ENCODE peak calls at places on chromosomes 4 and X, in four cellular contexts. N is IMR-90, K is mesendoderm, I is H1. P is an unnamed sample.

GRCh38 chrX:127552571-127552970 is 499.6 kb downstream of the ACTRT1 start:
- DNase-seq in I (no peak), K (peak), N (no peak), P (no peak)

GRCh38 chrX:22122510-22122909 is 90.4 kb downstream of the PHEX start:
- DNase-seq in I (no peak), K (no peak), N (peak), P (no peak)

GRCh38 chrX:40267334-40268118 is 169.8 kb upstream of the BCOR start:
- DNase-seq in N (no peak), K (no peak), I (no peak), P (no peak)

GRCh38 chr4:121256346-121256745 is 92.2 kb upstream of the TNIP3 start:
- DNase-seq in N (peak), I (no peak), K (no peak), P (no peak)

GRCh38 chr4:52864816-52865215 is 2.7 kb downstream of the RASL11B start:
- DNase-seq in I (no peak), K (no peak), N (peak), P (no peak)

GRCh38 chr4:122668241-122668640 is 47.4 kb upstream of the IL21 start:
- DNase-seq in K (no peak), I (no peak), N (peak), P (no peak)

GRCh38 chr4:24808955-24809354 is 13.6 kb downstream of the SOD3 start:
- DNase-seq in N (no peak), K (no peak), I (no peak), P (no peak)

GRCh38 chr4:112532267-112532666 is 16.3 kb upstream of the NEUROG2 start:
- DNase-seq in K (no peak), I (no peak), N (peak), P (no peak)

GRCh38 chr4:6366581-6366980 is 96.9 kb downstream of the WFS1 start:
- DNase-seq in K (no peak), I (no peak), N (no peak), P (no peak)

GRCh38 chr4:140277576-140277975 is 95.9 kb upstream of the SCOC start:
- DNase-seq in K (no peak), I (no peak), N (peak), P (no peak)

GRCh38 chr4:12846368-12846767 is 637.8 kb downstream of the RAB28 start:
- DNase-seq in I (no peak), N (no peak), K (no peak), P (no peak)

GRCh38 chr4:82223715-82224114 is 150.1 kb downstream of the HNRNPD start:
- DNase-seq in K (peak), N (no peak), I (no peak), P (no peak)
- H3K4me3 ChIP-seq in K (no peak), N (no peak), I (no peak), P (no peak)

DNA sequence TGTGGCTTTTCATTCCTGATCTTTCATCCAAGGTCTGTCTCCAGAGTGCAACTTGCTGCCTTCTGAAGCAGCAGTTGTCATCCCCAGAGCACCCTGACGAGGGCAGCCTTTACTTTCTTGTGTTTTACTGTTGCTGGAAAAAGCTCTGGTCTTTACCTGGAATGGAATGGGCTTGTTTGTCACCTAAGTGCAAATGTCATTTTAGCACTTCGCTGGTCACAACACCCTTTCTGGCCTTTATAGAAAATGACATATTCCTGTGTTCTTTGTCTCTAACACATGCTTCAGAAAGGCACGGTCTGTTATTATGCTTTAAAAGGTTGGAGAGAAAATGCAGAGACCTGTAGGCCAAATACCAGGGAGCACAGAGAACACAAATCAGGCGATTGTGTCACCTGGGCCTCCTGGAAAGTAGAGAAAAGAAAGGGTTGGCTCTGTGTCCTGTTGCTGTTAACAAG is 332.7 kb upstream of the IGFBP7 start:
- DNase-seq in I (peak), N (peak), K (peak), P (peak)
- H3K23ac ChIP-seq in I (no peak), N (no peak), K (no peak), P (no peak)

GRCh38 chr4:147714575-147715401 is 17.1 kb upstream of the ARHGAP10 start:
- DNase-seq in N (peak), K (peak), I (no peak), P (no peak)
- H3K4me3 ChIP-seq in N (no peak), K (no peak), I (no peak), P (no peak)

GRCh38 chr4:142557220-142557801 is 288.8 kb downstream of the INPP4B start:
- DNase-seq in N (no peak), I (no peak), K (no peak), P (no peak)

GRCh38 chr4:142554412-142554811 is 291.7 kb downstream of the INPP4B start:
- DNase-seq in I (no peak), N (no peak), K (no peak), P (no peak)

GRCh38 chr4:142558851-142559250 is 287.2 kb downstream of the INPP4B start:
- DNase-seq in I (no peak), K (peak), N (peak), P (peak)

GRCh38 chr4:142556613-142557012 is 289.5 kb downstream of the INPP4B start:
- DNase-seq in K (no peak), N (no peak), I (no peak), P (no peak)

GRCh38 chr4:142556048-142556447 is 290.1 kb downstream of the INPP4B start:
- DNase-seq in N (no peak), I (no peak), K (no peak), P (no peak)
- H3K23ac ChIP-seq in N (no peak), I (no peak), K (no peak), P (no peak)

GRCh38 chrX:80485543-80485942 is 65.3 kb downstream of the TENT5D start:
- DNase-seq in I (no peak), N (no peak), K (no peak), P (no peak)
- H3K4me3 ChIP-seq in I (no peak), N (no peak), K (no peak), P (no peak)

GRCh38 chrX:24946369-24946768 is 69.4 kb downstream of the ARX start:
- DNase-seq in N (no peak), K (no peak), I (no peak), P (no peak)

GRCh38 chrX:24945009-24945408 is 70.8 kb downstream of the ARX start:
- DNase-seq in N (no peak), K (no peak), I (no peak), P (no peak)
- H3K23ac ChIP-seq in N (no peak), K (no peak), I (no peak), P (no peak)

GRCh38 chr4:2816401-2816954 is 23.6 kb downstream of the SH3BP2 start:
- DNase-seq in K (no peak), I (no peak), N (no peak), P (no peak)
- H3K4me3 ChIP-seq in K (no peak), I (no peak), N (no peak), P (no peak)

GRCh38 chr4:1855334-1856070 is 454 bp downstream of the LETM1 start:
- DNase-seq in I (peak), K (no peak), N (no peak), P (no peak)
- H3K23ac ChIP-seq in I (no peak), K (peak), N (peak), P (peak)

DNA sequence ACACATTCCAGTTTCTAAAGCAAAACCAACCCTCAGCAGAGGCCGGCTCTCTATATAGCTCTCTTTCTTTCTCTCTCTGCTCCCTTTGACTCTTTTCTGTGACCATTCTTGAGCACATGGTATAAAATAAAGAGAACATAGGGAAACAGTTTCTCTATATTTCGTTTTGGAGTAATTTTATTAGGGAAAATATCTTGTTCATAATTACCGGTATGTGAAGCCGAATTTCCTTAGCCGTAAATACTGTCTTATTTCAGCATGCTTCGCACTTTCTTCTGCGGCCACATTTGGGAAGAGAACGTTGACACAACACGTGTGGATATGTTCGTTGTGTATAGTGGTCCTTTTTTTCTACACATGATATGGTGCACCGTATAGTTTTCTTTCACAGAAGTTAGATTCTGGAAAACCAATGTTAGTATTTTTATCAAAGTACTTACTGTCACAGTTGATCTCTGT is 4.9 kb upstream of the LEF1 start:
- DNase-seq in N (no peak), I (no peak), K (no peak), P (no peak)
- H3K4me3 ChIP-seq in N (peak), I (peak), K (no peak), P (no peak)

DNA sequence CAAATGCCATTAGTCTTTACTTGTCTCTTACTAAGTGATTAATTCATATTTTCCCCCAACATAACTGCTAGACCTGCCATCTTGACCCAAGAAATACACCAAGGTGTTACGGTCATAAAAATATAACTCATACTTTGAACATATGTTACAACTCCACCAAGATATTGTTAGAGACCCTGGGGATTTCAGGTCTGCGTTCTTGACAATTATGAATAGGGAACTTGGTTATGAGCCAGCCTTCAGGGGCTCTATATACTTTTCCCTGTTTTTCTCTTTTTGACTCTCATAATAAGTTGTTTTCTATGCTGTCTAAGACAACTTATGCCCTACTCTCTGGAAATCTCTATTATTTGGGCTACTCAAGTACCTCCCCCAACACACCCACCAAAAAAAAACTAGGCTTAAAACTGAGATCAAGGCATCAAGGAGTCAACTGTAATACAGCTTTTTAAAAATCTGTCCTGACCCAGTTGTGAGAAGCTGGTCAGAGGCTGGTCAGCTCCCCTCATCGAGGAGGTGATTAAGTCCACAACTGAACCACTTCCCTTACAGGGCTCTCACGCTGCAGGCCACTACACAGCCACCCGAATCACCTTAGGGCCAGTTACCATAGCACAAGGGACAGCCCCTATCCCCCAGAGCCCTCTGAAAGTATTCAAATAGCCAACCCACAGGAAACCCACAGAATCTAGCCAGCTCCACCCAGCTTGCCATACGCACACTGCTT is 10.5 kb upstream of the TLR3 start:
- DNase-seq in I (no peak), K (no peak), N (no peak), P (no peak)
- H3K23ac ChIP-seq in I (no peak), K (no peak), N (no peak), P (no peak)